ENCODE peak calls at places on chromosomes 11 and 22, in six cellular contexts. T is hepatocyte, O is BE2C, F is fibroblast of villous mesenchyme, D is sigmoid colon, J is K562. U is an unnamed sample.

GRCh38 chr22:42752912-42753311 is 32.2 kb upstream of the A4GALT start:
- DNase-seq in T (no peak), O (no peak), F (no peak), D (no peak), J (no peak), U (no peak)

GRCh38 chr11:7593476-7593875 is 79.7 kb downstream of the PPFIBP2 start:
- DNase-seq in T (no peak), O (no peak), F (no peak), D (no peak), J (no peak), U (no peak)

GRCh38 chr22:38923463-38924196 is 33.8 kb upstream of the APOBEC3A start:
- DNase-seq in T (peak; percentile 87), O (peak; percentile 91), F (peak; percentile 75), D (peak; percentile 93), J (peak; percentile 72), U (peak; percentile 92)

GRCh38 chr11:73965076-73965763 is 14.4 kb downstream of the DNAJB13 start:
- DNase-seq in T (no peak), O (no peak), F (peak; percentile 57), D (no peak), J (no peak), U (no peak)

GRCh38 chr11:1149545-1149944 is 8.2 kb upstream of the MUC5AC start:
- DNase-seq in T (no peak), O (no peak), F (no peak), D (no peak), J (no peak), U (no peak)

GRCh38 chr11:130798280-130798679 is 118.0 kb downstream of the SNX19 start:
- DNase-seq in T (no peak), O (no peak), F (peak; percentile 63), D (no peak), J (no peak), U (peak; percentile 79)

GRCh38 chr11:518463-519202 is 11.6 kb upstream of the RNH1 start:
- DNase-seq in T (peak; percentile 94), O (peak; percentile 76), F (peak; percentile 98), D (peak; percentile 98), J (peak; percentile 95), U (peak; percentile 86)

GRCh38 chr11:118843518-118843917 is 40.2 kb upstream of the CXCR5 start:
- DNase-seq in T (no peak), O (no peak), F (no peak), D (no peak), J (no peak), U (no peak)

GRCh38 chr11:74138572-74138971 is 32.2 kb downstream of the C2CD3 start:
- DNase-seq in T (peak; percentile 76), O (no peak), F (peak; percentile 92), D (no peak), J (peak; percentile 58), U (peak; percentile 97)

GRCh38 chr11:125483592-125483991 is 12.5 kb downstream of the FEZ1 start:
- DNase-seq in T (no peak), O (no peak), F (no peak), D (no peak), J (no peak), U (no peak)

GRCh38 chr11:19080579-19080993 is 20.1 kb upstream of the MRGPRX2 start:
- DNase-seq in T (peak; percentile 25), O (no peak), F (peak; percentile 44), D (no peak), J (no peak), U (no peak)

GRCh38 chr11:95098826-95099225 is 9.2 kb downstream of the ENDOD1 start:
- DNase-seq in T (no peak), O (no peak), F (no peak), D (no peak), J (no peak), U (no peak)

GRCh38 chr11:82733444-82734119 is at the start of gene FAM181B:
- DNase-seq in T (peak; percentile 82), O (peak; percentile 94), F (peak; percentile 18), D (peak; percentile 72), J (peak; percentile 47), U (no peak)

GRCh38 chr22:20017622-20017958 is 967 bp upstream of the ARVCF start:
- DNase-seq in T (no peak), O (no peak), F (no peak), D (no peak), J (no peak), U (no peak)

GRCh38 chr22:31106651-31107205 is 640 bp downstream of the SELENOM start:
- DNase-seq in T (no peak), O (no peak), F (peak; percentile 77), D (peak; percentile 82), J (no peak), U (no peak)

GRCh38 chr11:11416502-11416901 is 63.5 kb upstream of the CSNK2A3 start:
- DNase-seq in T (no peak), O (no peak), F (peak; percentile 32), D (no peak), J (no peak), U (no peak)

GRCh38 chr11:2173150-2173693 is 1.6 kb upstream of the TH start:
- DNase-seq in T (no peak), O (no peak), F (no peak), D (no peak), J (no peak), U (no peak)
- TF ChIP-seq CTCF in T (peak; percentile 31), O (peak; percentile 61), F (peak; percentile 58), D (no peak), J (peak; percentile 30), U (peak; percentile 57)

GRCh38 chr11:68314886-68315580 is 2.6 kb downstream of the LRP5 start:
- DNase-seq in T (peak; percentile 76), O (no peak), F (peak; percentile 45), D (no peak), J (peak; percentile 51), U (no peak)
- H3K4me3 ChIP-seq in T (no peak overlapping the region), O (peak overlapping the region; percentile 82), F (peak overlapping the region; percentile 69), D (peak overlapping the region; percentile 72), J (peak overlapping the region; percentile 82), U (peak overlapping the region; percentile 63)

GRCh38 chr11:46414466-46414796 is 22.9 kb upstream of the CHRM4 start:
- DNase-seq in T (no peak), O (no peak), F (no peak), D (no peak), J (no peak), U (no peak)

GRCh38 chr11:46408407-46408986 is 16.9 kb upstream of the CHRM4 start:
- DNase-seq in T (no peak), O (peak; percentile 20), F (no peak), D (no peak), J (no peak), U (no peak)

GRCh38 chr11:46407635-46408034 is 16.1 kb upstream of the CHRM4 start:
- DNase-seq in T (no peak), O (no peak), F (no peak), D (no peak), J (no peak), U (no peak)

GRCh38 chr11:46413755-46414465 is 22.3 kb upstream of the CHRM4 start:
- DNase-seq in T (peak; percentile 33), O (no peak), F (no peak), D (no peak), J (no peak), U (no peak)

GRCh38 chr11:46410021-46410420 is 18.4 kb upstream of the CHRM4 start:
- DNase-seq in T (no peak), O (no peak), F (peak; percentile 57), D (no peak), J (no peak), U (no peak)
- TF ChIP-seq CTCF in T (no peak), O (peak; percentile 30), F (peak; percentile 50), D (no peak), J (peak; percentile 43), U (peak; percentile 39)

GRCh38 chr11:61277973-61278565 is 17.0 kb downstream of the VWCE start:
- DNase-seq in T (no peak), O (no peak), F (no peak), D (no peak), J (no peak), U (no peak)
- H3K4me3 ChIP-seq in T (no peak overlapping the region), O (no peak overlapping the region), F (no peak overlapping the region), D (no peak overlapping the region), J (no peak overlapping the region), U (no peak overlapping the region)

GRCh38 chr11:76246271-76246933 is 40.1 kb upstream of the WNT11 start:
- DNase-seq in T (no peak), O (no peak), F (no peak), D (no peak), J (no peak), U (no peak)

GRCh38 chr11:76249195-76249741 is 43.0 kb upstream of the WNT11 start:
- DNase-seq in T (no peak), O (no peak), F (no peak), D (no peak), J (no peak), U (no peak)

GRCh38 chr11:76250520-76251222 is 44.4 kb upstream of the WNT11 start:
- DNase-seq in T (no peak), O (no peak), F (no peak), D (no peak), J (no peak), U (no peak)

GRCh38 chr11:76247091-76247490 is 40.8 kb upstream of the WNT11 start:
- DNase-seq in T (no peak), O (no peak), F (no peak), D (no peak), J (no peak), U (no peak)

GRCh38 chr11:76248210-76248609 is 41.9 kb upstream of the WNT11 start:
- DNase-seq in T (no peak), O (no peak), F (no peak), D (no peak), J (peak; percentile 49), U (no peak)
- TF ChIP-seq CTCF in T (no peak), O (peak; percentile 54), F (peak; percentile 28), D (no peak), J (peak; percentile 68), U (peak; percentile 39)

DNA sequence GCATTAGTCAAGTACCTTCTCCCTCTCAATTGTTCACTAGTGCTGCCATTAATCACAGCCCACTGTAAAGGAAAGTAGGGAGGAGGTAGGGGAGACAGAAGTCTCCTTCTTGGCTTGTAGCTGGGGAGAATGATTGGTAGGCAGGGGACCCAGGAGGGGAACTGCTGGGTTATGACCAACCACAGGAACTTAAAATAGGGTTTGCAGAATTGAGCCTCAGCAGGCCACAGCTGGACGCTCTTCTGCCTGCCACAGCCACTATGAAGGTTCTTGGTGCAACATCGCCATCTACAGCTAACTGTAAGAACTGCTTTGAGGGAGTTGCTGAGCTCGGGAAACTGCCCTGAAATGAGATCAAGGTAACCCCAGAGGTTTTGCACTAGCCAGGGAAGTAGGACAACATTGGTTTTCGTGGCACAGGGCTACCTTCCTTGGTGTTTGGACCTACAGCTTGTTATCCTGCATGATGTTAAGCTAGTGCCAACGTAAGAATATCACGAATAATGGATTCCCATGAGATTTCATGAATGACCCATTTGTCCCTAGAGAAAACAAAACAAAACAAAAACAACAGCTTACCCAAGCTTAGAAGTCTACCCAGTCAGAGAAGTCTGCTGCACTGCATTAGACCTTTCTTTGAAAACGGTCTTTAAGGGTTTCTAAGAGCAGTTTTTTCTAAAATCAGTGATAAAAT is 787.1 kb upstream of the API5 start:
- DNase-seq in T (peak; percentile 85), O (peak; percentile 54), F (peak; percentile 33), D (peak; percentile 55), J (peak; percentile 7), U (peak; percentile 1)
- H3K4me3 ChIP-seq in T (no peak overlapping the region), O (no peak overlapping the region), F (no peak overlapping the region), D (no peak overlapping the region), J (no peak overlapping the region), U (no peak overlapping the region)

U was measured in HFF-Myc.